ENCODE peak calls at places on chromosomes 7 and 10, in eight cellular contexts. One of them, this sample, is unnamed.
A peak's percentile ranks its signal among the peaks of the same experiment; 100 is the strongest.

GRCh38 chr7:121924273-121925184 is 51.6 kb downstream of the PTPRZ1 start:
- DNase-seq in PC-9: no peak
- DNase-seq in AG04450: no peak
- DNase-seq in transverse colon: no peak
- DNase-seq in prostate gland: no peak
- DNase-seq in bronchial epithelial cell: no peak
- DNase-seq in lower lobe of right lung: no peak
- DNase-seq in upper lobe of right lung: no peak
- DNase-seq in this sample: no peak

GRCh38 chr7:135757719-135758411 is 9.3 kb upstream of the FAM180A start:
- DNase-seq in PC-9: no peak
- DNase-seq in AG04450: no peak
- DNase-seq in transverse colon: no peak
- DNase-seq in prostate gland: no peak
- DNase-seq in bronchial epithelial cell: peak; percentile 38
- DNase-seq in lower lobe of right lung: no peak
- DNase-seq in upper lobe of right lung: no peak
- DNase-seq in this sample: peak; percentile 76

GRCh38 chr7:99379043-99379577 is 4.6 kb downstream of the ARPC1B start:
- DNase-seq in PC-9: peak; percentile 29
- DNase-seq in AG04450: peak; percentile 54
- DNase-seq in transverse colon: peak; percentile 61
- DNase-seq in prostate gland: no peak
- DNase-seq in bronchial epithelial cell: peak; percentile 88
- DNase-seq in lower lobe of right lung: peak; percentile 70
- DNase-seq in upper lobe of right lung: no peak
- DNase-seq in this sample: peak; percentile 87

GRCh38 chr7:76303057-76303828 is 770 bp downstream of the HSPB1 start:
- DNase-seq in PC-9: peak; percentile 88
- DNase-seq in AG04450: peak; percentile 88
- DNase-seq in transverse colon: peak; percentile 88
- DNase-seq in prostate gland: peak; percentile 78
- DNase-seq in bronchial epithelial cell: peak; percentile 71
- DNase-seq in lower lobe of right lung: peak; percentile 91
- DNase-seq in upper lobe of right lung: peak; percentile 94
- DNase-seq in this sample: peak; percentile 94

GRCh38 chr10:132883391-132883881 is 58.9 kb downstream of the CFAP46 start:
- DNase-seq in PC-9: no peak
- DNase-seq in AG04450: no peak
- DNase-seq in transverse colon: no peak
- DNase-seq in prostate gland: no peak
- DNase-seq in bronchial epithelial cell: no peak
- DNase-seq in lower lobe of right lung: no peak
- DNase-seq in upper lobe of right lung: peak; percentile 52
- DNase-seq in this sample: peak; percentile 43

GRCh38 chr7:94303736-94304135 is 91.0 kb upstream of the COL1A2 start:
- DNase-seq in PC-9: no peak
- DNase-seq in AG04450: peak; percentile 62
- DNase-seq in transverse colon: peak; percentile 10
- DNase-seq in prostate gland: no peak
- DNase-seq in bronchial epithelial cell: no peak
- DNase-seq in lower lobe of right lung: no peak
- DNase-seq in upper lobe of right lung: no peak
- DNase-seq in this sample: peak; percentile 65

GRCh38 chr7:5421626-5422323 is 1.9 kb downstream of the TNRC18 start:
- DNase-seq in PC-9: peak; percentile 62
- DNase-seq in AG04450: no peak
- DNase-seq in transverse colon: peak; percentile 64
- DNase-seq in prostate gland: peak; percentile 65
- DNase-seq in bronchial epithelial cell: no peak
- DNase-seq in lower lobe of right lung: peak; percentile 74
- DNase-seq in upper lobe of right lung: peak; percentile 78
- DNase-seq in this sample: peak; percentile 87

GRCh38 chr10:127832456-127832855 is 60.3 kb downstream of the CLRN3 start:
- DNase-seq in PC-9: no peak
- DNase-seq in AG04450: no peak
- DNase-seq in transverse colon: no peak
- DNase-seq in prostate gland: no peak
- DNase-seq in bronchial epithelial cell: no peak
- DNase-seq in lower lobe of right lung: no peak
- DNase-seq in upper lobe of right lung: no peak
- DNase-seq in this sample: no peak

GRCh38 chr10:60534791-60535389 is 145.2 kb upstream of the ANK3 start:
- DNase-seq in PC-9: no peak
- DNase-seq in AG04450: no peak
- DNase-seq in transverse colon: no peak
- DNase-seq in prostate gland: no peak
- DNase-seq in bronchial epithelial cell: no peak
- DNase-seq in lower lobe of right lung: no peak
- DNase-seq in upper lobe of right lung: no peak
- DNase-seq in this sample: no peak

GRCh38 chr7:28685660-28686417 is 272.3 kb downstream of the TRIL start:
- DNase-seq in PC-9: peak; percentile 90
- DNase-seq in AG04450: peak; percentile 98
- DNase-seq in transverse colon: peak; percentile 87
- DNase-seq in prostate gland: peak; percentile 93
- DNase-seq in bronchial epithelial cell: peak; percentile 97
- DNase-seq in lower lobe of right lung: peak; percentile 83
- DNase-seq in upper lobe of right lung: peak; percentile 82
- DNase-seq in this sample: peak; percentile 98

GRCh38 chr10:11869211-11869610 is 46.1 kb downstream of the PROSER2 start:
- DNase-seq in PC-9: no peak
- DNase-seq in AG04450: no peak
- DNase-seq in transverse colon: no peak
- DNase-seq in prostate gland: no peak
- DNase-seq in bronchial epithelial cell: no peak
- DNase-seq in lower lobe of right lung: no peak
- DNase-seq in upper lobe of right lung: no peak
- DNase-seq in this sample: no peak

GRCh38 chr7:1928555-1929348 is 258.7 kb downstream of the ELFN1 start:
- DNase-seq in PC-9: no peak
- DNase-seq in AG04450: no peak
- DNase-seq in transverse colon: peak; percentile 81
- DNase-seq in prostate gland: peak; percentile 60
- DNase-seq in bronchial epithelial cell: no peak
- DNase-seq in lower lobe of right lung: peak; percentile 72
- DNase-seq in upper lobe of right lung: peak; percentile 83
- DNase-seq in this sample: no peak

GRCh38 chr7:134935701-134936100 is 50.6 kb upstream of the AGBL3 start:
- DNase-seq in PC-9: no peak
- DNase-seq in AG04450: no peak
- DNase-seq in transverse colon: no peak
- DNase-seq in prostate gland: no peak
- DNase-seq in bronchial epithelial cell: peak; percentile 39
- DNase-seq in lower lobe of right lung: no peak
- DNase-seq in upper lobe of right lung: no peak
- DNase-seq in this sample: no peak

GRCh38 chr10:34216348-34216908 is 598.7 kb downstream of the PARD3 start:
- DNase-seq in PC-9: no peak
- DNase-seq in AG04450: no peak
- DNase-seq in transverse colon: no peak
- DNase-seq in prostate gland: no peak
- DNase-seq in bronchial epithelial cell: no peak
- DNase-seq in lower lobe of right lung: no peak
- DNase-seq in upper lobe of right lung: no peak
- DNase-seq in this sample: no peak

GRCh38 chr7:55964802-55965470 is 551 bp downstream of the NIPSNAP2 start:
- DNase-seq in PC-9: peak; percentile 89
- DNase-seq in AG04450: no peak
- DNase-seq in transverse colon: peak; percentile 88
- DNase-seq in prostate gland: peak; percentile 39
- DNase-seq in bronchial epithelial cell: peak; percentile 33
- DNase-seq in lower lobe of right lung: peak; percentile 91
- DNase-seq in upper lobe of right lung: peak; percentile 94
- DNase-seq in this sample: peak; percentile 51

GRCh38 chr7:158723266-158723665 is 18.7 kb upstream of the NCAPG2 start:
- DNase-seq in PC-9: no peak
- DNase-seq in AG04450: no peak
- DNase-seq in transverse colon: no peak
- DNase-seq in prostate gland: no peak
- DNase-seq in bronchial epithelial cell: peak; percentile 39
- DNase-seq in lower lobe of right lung: no peak
- DNase-seq in upper lobe of right lung: no peak
- DNase-seq in this sample: no peak

GRCh38 chr10:70319183-70319582 is 35.4 kb upstream of the NPFFR1 start:
- DNase-seq in PC-9: no peak
- DNase-seq in AG04450: no peak
- DNase-seq in transverse colon: no peak
- DNase-seq in prostate gland: no peak
- DNase-seq in bronchial epithelial cell: no peak
- DNase-seq in lower lobe of right lung: no peak
- DNase-seq in upper lobe of right lung: no peak
- DNase-seq in this sample: no peak

GRCh38 chr10:114387784-114388183 is 16.5 kb downstream of the AFAP1L2 start:
- DNase-seq in PC-9: no peak
- DNase-seq in AG04450: no peak
- DNase-seq in transverse colon: no peak
- DNase-seq in prostate gland: no peak
- DNase-seq in bronchial epithelial cell: no peak
- DNase-seq in lower lobe of right lung: no peak
- DNase-seq in upper lobe of right lung: no peak
- DNase-seq in this sample: no peak

GRCh38 chr10:70634011-70634410 is 31.5 kb upstream of the PRF1 start:
- DNase-seq in PC-9: no peak
- DNase-seq in AG04450: no peak
- DNase-seq in transverse colon: no peak
- DNase-seq in prostate gland: no peak
- DNase-seq in bronchial epithelial cell: peak; percentile 82
- DNase-seq in lower lobe of right lung: no peak
- DNase-seq in upper lobe of right lung: no peak
- DNase-seq in this sample: no peak

GRCh38 chr7:30733691-30734090 is 18.2 kb upstream of the INMT start:
- DNase-seq in PC-9: no peak
- DNase-seq in AG04450: no peak
- DNase-seq in transverse colon: no peak
- DNase-seq in prostate gland: no peak
- DNase-seq in bronchial epithelial cell: no peak
- DNase-seq in lower lobe of right lung: no peak
- DNase-seq in upper lobe of right lung: peak; percentile 40
- DNase-seq in this sample: no peak

GRCh38 chr7:137898839-137899681 is 52.3 kb upstream of the DGKI start:
- DNase-seq in PC-9: peak; percentile 78
- DNase-seq in AG04450: peak; percentile 47
- DNase-seq in transverse colon: peak; percentile 81
- DNase-seq in prostate gland: peak; percentile 65
- DNase-seq in bronchial epithelial cell: peak; percentile 46
- DNase-seq in lower lobe of right lung: peak; percentile 82
- DNase-seq in upper lobe of right lung: peak; percentile 87
- DNase-seq in this sample: peak; percentile 90

GRCh38 chr10:70587045-70587658 is 15.4 kb downstream of the PRF1 start:
- DNase-seq in PC-9: no peak
- DNase-seq in AG04450: no peak
- DNase-seq in transverse colon: no peak
- DNase-seq in prostate gland: no peak
- DNase-seq in bronchial epithelial cell: no peak
- DNase-seq in lower lobe of right lung: no peak
- DNase-seq in upper lobe of right lung: no peak
- DNase-seq in this sample: no peak

GRCh38 chr7:155918720-155919399 is 106.6 kb upstream of the SHH start:
- DNase-seq in PC-9: peak; percentile 86
- DNase-seq in AG04450: peak; percentile 85
- DNase-seq in transverse colon: peak; percentile 72
- DNase-seq in prostate gland: no peak
- DNase-seq in bronchial epithelial cell: peak; percentile 89
- DNase-seq in lower lobe of right lung: no peak
- DNase-seq in upper lobe of right lung: no peak
- DNase-seq in this sample: no peak

GRCh38 chr10:3350205-3350604 is 177.6 kb upstream of the PITRM1 start:
- DNase-seq in PC-9: no peak
- DNase-seq in AG04450: no peak
- DNase-seq in transverse colon: no peak
- DNase-seq in prostate gland: no peak
- DNase-seq in bronchial epithelial cell: no peak
- DNase-seq in lower lobe of right lung: no peak
- DNase-seq in upper lobe of right lung: no peak
- DNase-seq in this sample: no peak
- TF ChIP-seq CTCF in PC-9: no peak
- TF ChIP-seq CTCF in AG04450: no peak
- TF ChIP-seq CTCF in transverse colon: no peak
- TF ChIP-seq CTCF in prostate gland: no peak
- TF ChIP-seq CTCF in bronchial epithelial cell: no peak
- TF ChIP-seq CTCF in lower lobe of right lung: no peak
- TF ChIP-seq CTCF in upper lobe of right lung: no peak
- TF ChIP-seq CTCF in this sample: no peak

GRCh38 chr10:92699193-92699517 is 9.4 kb downstream of the HHEX start:
- DNase-seq in PC-9: no peak
- DNase-seq in AG04450: no peak
- DNase-seq in transverse colon: no peak
- DNase-seq in prostate gland: no peak
- DNase-seq in bronchial epithelial cell: no peak
- DNase-seq in lower lobe of right lung: no peak
- DNase-seq in upper lobe of right lung: no peak
- DNase-seq in this sample: no peak
- H3K4me3 ChIP-seq in PC-9: peak overlapping the region; percentile 48
- H3K4me3 ChIP-seq in AG04450: peak overlapping the region; percentile 46
- H3K4me3 ChIP-seq in transverse colon: peak overlapping the region; percentile 6
- H3K4me3 ChIP-seq in prostate gland: peak overlapping the region; percentile 25
- H3K4me3 ChIP-seq in bronchial epithelial cell: peak overlapping the region; percentile 38
- H3K4me3 ChIP-seq in lower lobe of right lung: peak overlapping the region; percentile 49
- H3K4me3 ChIP-seq in upper lobe of right lung: peak overlapping the region; percentile 39
- H3K4me3 ChIP-seq in this sample: peak overlapping the region; percentile 43

DNA sequence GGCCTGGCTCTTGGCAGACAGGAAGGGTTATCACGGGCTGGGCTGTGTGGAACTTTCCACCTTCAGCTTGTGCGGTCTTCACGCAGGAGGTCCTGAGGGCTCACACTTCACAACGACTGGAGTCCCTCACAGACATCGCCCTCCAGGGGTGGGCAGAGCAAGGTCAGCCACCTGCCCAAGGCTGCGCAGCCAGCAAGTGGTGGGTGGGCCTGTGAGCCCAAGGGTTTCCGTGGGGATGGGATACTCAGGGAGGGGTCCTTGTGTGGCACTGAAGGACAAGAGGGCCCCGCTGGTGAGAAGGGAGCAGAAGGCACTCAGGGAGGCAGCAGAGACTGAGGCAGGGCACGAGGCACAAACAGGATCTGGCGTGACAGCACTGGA is 22.0 kb downstream of the PDIA4 start:
- DNase-seq in PC-9: no peak
- DNase-seq in AG04450: no peak
- DNase-seq in transverse colon: no peak
- DNase-seq in prostate gland: no peak
- DNase-seq in bronchial epithelial cell: no peak
- DNase-seq in lower lobe of right lung: no peak
- DNase-seq in upper lobe of right lung: no peak
- DNase-seq in this sample: no peak
- TF ChIP-seq CTCF in PC-9: no peak
- TF ChIP-seq CTCF in AG04450: no peak
- TF ChIP-seq CTCF in transverse colon: no peak
- TF ChIP-seq CTCF in prostate gland: no peak
- TF ChIP-seq CTCF in bronchial epithelial cell: no peak
- TF ChIP-seq CTCF in lower lobe of right lung: no peak
- TF ChIP-seq CTCF in upper lobe of right lung: no peak
- TF ChIP-seq CTCF in this sample: no peak

DNA sequence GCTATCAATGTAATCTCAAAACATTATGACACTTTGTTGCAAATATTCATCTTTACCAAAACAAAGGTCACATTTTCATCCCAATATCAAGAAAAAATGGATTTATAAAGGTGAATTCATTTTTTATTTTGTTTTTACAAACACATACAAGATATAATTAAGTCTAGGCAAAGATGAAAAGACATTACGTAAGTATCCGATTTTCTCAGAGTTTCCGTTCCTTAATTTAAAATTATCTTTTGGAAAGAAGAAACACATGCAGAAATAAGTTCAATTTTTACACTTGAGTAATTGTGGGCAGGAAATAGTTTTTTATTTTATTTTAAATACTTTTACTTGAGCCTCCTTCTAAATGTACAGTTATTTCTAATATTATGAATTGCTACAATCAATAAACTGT is 24.6 kb downstream of the RTKN2 start:
- DNase-seq in PC-9: no peak
- DNase-seq in AG04450: no peak
- DNase-seq in transverse colon: no peak
- DNase-seq in prostate gland: no peak
- DNase-seq in bronchial epithelial cell: no peak
- DNase-seq in lower lobe of right lung: no peak
- DNase-seq in upper lobe of right lung: no peak
- DNase-seq in this sample: no peak
- H3K4me3 ChIP-seq in PC-9: no peak overlapping the region
- H3K4me3 ChIP-seq in AG04450: peak overlapping the region; percentile 53
- H3K4me3 ChIP-seq in transverse colon: no peak overlapping the region
- H3K4me3 ChIP-seq in prostate gland: no peak overlapping the region
- H3K4me3 ChIP-seq in bronchial epithelial cell: peak overlapping the region; percentile 45
- H3K4me3 ChIP-seq in lower lobe of right lung: no peak overlapping the region
- H3K4me3 ChIP-seq in upper lobe of right lung: peak overlapping the region; percentile 27
- H3K4me3 ChIP-seq in this sample: no peak overlapping the region